ENCODE peak calls at places on chromosomes 13 and 19, in six cellular contexts. One of them, this sample, is unnamed.

GRCh38 chr19:1651548-1652394 is 644 bp downstream of the TCF3 start:
- DNase-seq in mucosa of descending colon: peak; percentile 77
- DNase-seq in fibroblast of pulmonary artery: peak; percentile 26
- DNase-seq in astrocyte of the spinal cord: peak; percentile 39
- DNase-seq in thoracic aorta: no peak
- DNase-seq in left ventricle myocardium inferior: peak; percentile 41
- DNase-seq in this sample: peak; percentile 25

GRCh38 chr13:100490692-100491091 is 97.9 kb downstream of the GGACT start:
- DNase-seq in astrocyte of the spinal cord: peak; percentile 49
- DNase-seq in mucosa of descending colon: no peak
- DNase-seq in left ventricle myocardium inferior: no peak
- DNase-seq in thoracic aorta: no peak
- DNase-seq in fibroblast of pulmonary artery: no peak
- DNase-seq in this sample: no peak

GRCh38 chr13:33514362-33514761 is 228.8 kb upstream of the STARD13 start:
- DNase-seq in astrocyte of the spinal cord: no peak
- DNase-seq in mucosa of descending colon: no peak
- DNase-seq in left ventricle myocardium inferior: no peak
- DNase-seq in thoracic aorta: no peak
- DNase-seq in fibroblast of pulmonary artery: no peak
- DNase-seq in this sample: no peak

GRCh38 chr19:49840736-49841249 is 10.2 kb upstream of the PTOV1 start:
- DNase-seq in fibroblast of pulmonary artery: no peak
- DNase-seq in mucosa of descending colon: no peak
- DNase-seq in left ventricle myocardium inferior: no peak
- DNase-seq in thoracic aorta: no peak
- DNase-seq in astrocyte of the spinal cord: no peak
- DNase-seq in this sample: no peak

GRCh38 chr13:29844441-29844840 is 6.0 kb downstream of the UBL3 start:
- DNase-seq in mucosa of descending colon: no peak
- DNase-seq in astrocyte of the spinal cord: no peak
- DNase-seq in thoracic aorta: no peak
- DNase-seq in fibroblast of pulmonary artery: no peak
- DNase-seq in left ventricle myocardium inferior: no peak
- DNase-seq in this sample: no peak

GRCh38 chr19:57888107-57888493 is 737 bp downstream of the ZNF814 start:
- DNase-seq in astrocyte of the spinal cord: no peak
- DNase-seq in mucosa of descending colon: no peak
- DNase-seq in thoracic aorta: no peak
- DNase-seq in left ventricle myocardium inferior: no peak
- DNase-seq in fibroblast of pulmonary artery: no peak
- DNase-seq in this sample: no peak

GRCh38 chr13:74128171-74128767 is 5.9 kb downstream of the KLF12 start:
- DNase-seq in mucosa of descending colon: no peak
- DNase-seq in thoracic aorta: no peak
- DNase-seq in left ventricle myocardium inferior: no peak
- DNase-seq in fibroblast of pulmonary artery: peak; percentile 62
- DNase-seq in astrocyte of the spinal cord: peak; percentile 41
- DNase-seq in this sample: peak; percentile 38

GRCh38 chr19:54673222-54673621 is 10.4 kb downstream of the LILRB4 start:
- DNase-seq in thoracic aorta: no peak
- DNase-seq in astrocyte of the spinal cord: no peak
- DNase-seq in mucosa of descending colon: no peak
- DNase-seq in fibroblast of pulmonary artery: no peak
- DNase-seq in left ventricle myocardium inferior: no peak
- DNase-seq in this sample: no peak

GRCh38 chr13:20002766-20003165 is 44.2 kb downstream of the ZMYM2 start:
- DNase-seq in mucosa of descending colon: no peak
- DNase-seq in left ventricle myocardium inferior: no peak
- DNase-seq in fibroblast of pulmonary artery: no peak
- DNase-seq in astrocyte of the spinal cord: no peak
- DNase-seq in thoracic aorta: no peak
- DNase-seq in this sample: no peak

GRCh38 chr13:35794734-35795389 is 318.4 kb upstream of the MAB21L1 start:
- DNase-seq in fibroblast of pulmonary artery: no peak
- DNase-seq in mucosa of descending colon: no peak
- DNase-seq in thoracic aorta: no peak
- DNase-seq in left ventricle myocardium inferior: no peak
- DNase-seq in astrocyte of the spinal cord: no peak
- DNase-seq in this sample: peak; percentile 78

GRCh38 chr13:110644892-110645521 is 29.7 kb downstream of the NAXD start:
- DNase-seq in thoracic aorta: no peak
- DNase-seq in left ventricle myocardium inferior: peak; percentile 65
- DNase-seq in astrocyte of the spinal cord: peak; percentile 83
- DNase-seq in mucosa of descending colon: peak; percentile 74
- DNase-seq in fibroblast of pulmonary artery: peak; percentile 61
- DNase-seq in this sample: peak; percentile 59

GRCh38 chr19:3603121-3603841 is 3.4 kb downstream of the TBXA2R start:
- DNase-seq in left ventricle myocardium inferior: no peak
- DNase-seq in mucosa of descending colon: no peak
- DNase-seq in fibroblast of pulmonary artery: no peak
- DNase-seq in thoracic aorta: no peak
- DNase-seq in astrocyte of the spinal cord: no peak
- DNase-seq in this sample: no peak

GRCh38 chr13:54241719-54242118 is 1213.1 kb downstream of the OLFM4 start:
- DNase-seq in astrocyte of the spinal cord: peak; percentile 0
- DNase-seq in thoracic aorta: no peak
- DNase-seq in fibroblast of pulmonary artery: no peak
- DNase-seq in mucosa of descending colon: no peak
- DNase-seq in left ventricle myocardium inferior: no peak
- DNase-seq in this sample: no peak

GRCh38 chr13:19153782-19154450 is 27.7 kb downstream of the TUBA3C start:
- DNase-seq in left ventricle myocardium inferior: no peak
- DNase-seq in astrocyte of the spinal cord: no peak
- DNase-seq in thoracic aorta: no peak
- DNase-seq in fibroblast of pulmonary artery: no peak
- DNase-seq in mucosa of descending colon: no peak
- DNase-seq in this sample: no peak

GRCh38 chr13:110373617-110374016 is 66.5 kb downstream of the COL4A2 start:
- DNase-seq in left ventricle myocardium inferior: no peak
- DNase-seq in thoracic aorta: no peak
- DNase-seq in fibroblast of pulmonary artery: no peak
- DNase-seq in mucosa of descending colon: no peak
- DNase-seq in astrocyte of the spinal cord: no peak
- DNase-seq in this sample: no peak

GRCh38 chr13:44989071-44989889 is at the start of the genes GPALPP1 and NUFIP1:
- DNase-seq in thoracic aorta: peak; percentile 74
- DNase-seq in left ventricle myocardium inferior: peak; percentile 94
- DNase-seq in mucosa of descending colon: peak; percentile 92
- DNase-seq in astrocyte of the spinal cord: peak; percentile 93
- DNase-seq in fibroblast of pulmonary artery: peak; percentile 96
- DNase-seq in this sample: peak; percentile 94

GRCh38 chr13:100075700-100076587 is 12.9 kb upstream of the PCCA start:
- DNase-seq in mucosa of descending colon: no peak
- DNase-seq in astrocyte of the spinal cord: no peak
- DNase-seq in fibroblast of pulmonary artery: no peak
- DNase-seq in left ventricle myocardium inferior: no peak
- DNase-seq in thoracic aorta: no peak
- DNase-seq in this sample: peak; percentile 76

GRCh38 chr13:109787135-109787954 is 962 bp upstream of the IRS2 start:
- DNase-seq in fibroblast of pulmonary artery: peak; percentile 46
- DNase-seq in thoracic aorta: no peak
- DNase-seq in astrocyte of the spinal cord: peak; percentile 42
- DNase-seq in mucosa of descending colon: peak; percentile 65
- DNase-seq in left ventricle myocardium inferior: peak; percentile 40
- DNase-seq in this sample: peak; percentile 49

GRCh38 chr13:60584976-60585375 is 188.0 kb downstream of the TDRD3 start:
- DNase-seq in left ventricle myocardium inferior: no peak
- DNase-seq in mucosa of descending colon: peak; percentile 51
- DNase-seq in astrocyte of the spinal cord: peak; percentile 62
- DNase-seq in thoracic aorta: no peak
- DNase-seq in fibroblast of pulmonary artery: peak; percentile 38
- DNase-seq in this sample: peak; percentile 56

GRCh38 chr13:29484236-29484635 is 111.3 kb downstream of the SLC7A1 start:
- DNase-seq in left ventricle myocardium inferior: no peak
- DNase-seq in thoracic aorta: no peak
- DNase-seq in fibroblast of pulmonary artery: no peak
- DNase-seq in astrocyte of the spinal cord: no peak
- DNase-seq in mucosa of descending colon: no peak
- DNase-seq in this sample: no peak

GRCh38 chr19:45428385-45429231 is 4.9 kb upstream of the ERCC1 start:
- DNase-seq in astrocyte of the spinal cord: peak; percentile 64
- DNase-seq in fibroblast of pulmonary artery: peak; percentile 43
- DNase-seq in thoracic aorta: no peak
- DNase-seq in left ventricle myocardium inferior: peak; percentile 70
- DNase-seq in mucosa of descending colon: no peak
- DNase-seq in this sample: peak; percentile 41

GRCh38 chr13:71677114-71677513 is 189.9 kb downstream of the DACH1 start:
- DNase-seq in thoracic aorta: no peak
- DNase-seq in mucosa of descending colon: no peak
- DNase-seq in left ventricle myocardium inferior: no peak
- DNase-seq in fibroblast of pulmonary artery: no peak
- DNase-seq in astrocyte of the spinal cord: no peak
- DNase-seq in this sample: no peak

GRCh38 chr13:59398127-59398526 is 765.6 kb downstream of the DIAPH3 start:
- DNase-seq in astrocyte of the spinal cord: no peak
- DNase-seq in fibroblast of pulmonary artery: peak; percentile 33
- DNase-seq in mucosa of descending colon: no peak
- DNase-seq in thoracic aorta: no peak
- DNase-seq in left ventricle myocardium inferior: no peak
- DNase-seq in this sample: peak; percentile 1

GRCh38 chr19:50475101-50475568 is 1.2 kb upstream of the EMC10 start:
- DNase-seq in thoracic aorta: no peak
- DNase-seq in astrocyte of the spinal cord: no peak
- DNase-seq in left ventricle myocardium inferior: no peak
- DNase-seq in fibroblast of pulmonary artery: no peak
- DNase-seq in mucosa of descending colon: no peak
- DNase-seq in this sample: no peak

GRCh38 chr19:55642153-55643002 is 1.1 kb upstream of the ZNF581 start:
- DNase-seq in thoracic aorta: no peak
- DNase-seq in mucosa of descending colon: peak; percentile 73
- DNase-seq in astrocyte of the spinal cord: no peak
- DNase-seq in left ventricle myocardium inferior: no peak
- DNase-seq in fibroblast of pulmonary artery: no peak
- DNase-seq in this sample: no peak

GRCh38 chr13:106063591-106064308 is 471.7 kb downstream of the EFNB2 start:
- DNase-seq in thoracic aorta: no peak
- DNase-seq in fibroblast of pulmonary artery: peak; percentile 42
- DNase-seq in astrocyte of the spinal cord: peak; percentile 67
- DNase-seq in left ventricle myocardium inferior: no peak
- DNase-seq in mucosa of descending colon: no peak
- DNase-seq in this sample: peak; percentile 86

GRCh38 chr19:1566392-1567115 is 1.6 kb downstream of the MEX3D start:
- DNase-seq in left ventricle myocardium inferior: peak; percentile 68
- DNase-seq in mucosa of descending colon: peak; percentile 70
- DNase-seq in astrocyte of the spinal cord: peak; percentile 88
- DNase-seq in thoracic aorta: no peak
- DNase-seq in fibroblast of pulmonary artery: peak; percentile 82
- DNase-seq in this sample: peak; percentile 66

DNA sequence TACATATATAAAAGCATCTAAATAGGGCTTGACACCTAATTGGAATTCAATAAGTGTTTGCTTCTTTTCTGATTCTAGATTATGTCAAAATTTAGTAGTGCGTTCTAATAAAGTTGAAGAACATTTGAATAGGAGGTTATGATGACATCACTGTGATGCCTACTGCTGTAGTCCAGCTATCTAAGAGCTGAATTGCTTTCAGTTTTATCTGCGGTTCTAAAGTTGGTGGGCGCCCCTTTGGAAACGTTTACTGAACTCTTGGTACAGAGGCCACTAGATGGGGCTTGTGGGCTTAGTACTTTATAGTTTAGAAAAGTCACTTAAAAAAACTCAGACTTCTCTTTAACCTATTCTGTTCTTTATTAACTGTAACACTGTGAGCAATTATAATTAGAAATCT is 776.9 kb downstream of the GPC5 start:
- DNase-seq in left ventricle myocardium inferior: no peak
- DNase-seq in mucosa of descending colon: no peak
- DNase-seq in astrocyte of the spinal cord: peak; percentile 82
- DNase-seq in fibroblast of pulmonary artery: peak; percentile 87
- DNase-seq in thoracic aorta: no peak
- DNase-seq in this sample: peak; percentile 61
- TF ChIP-seq CTCF in left ventricle myocardium inferior: peak; percentile 46
- TF ChIP-seq CTCF in mucosa of descending colon: no peak
- TF ChIP-seq CTCF in astrocyte of the spinal cord: peak; percentile 64
- TF ChIP-seq CTCF in fibroblast of pulmonary artery: peak; percentile 70
- TF ChIP-seq CTCF in thoracic aorta: peak; percentile 16
- TF ChIP-seq CTCF in this sample: peak; percentile 49

GRCh38 chr19:39405261-39405912 is 1.3 kb upstream of the ZFP36 start:
- DNase-seq in thoracic aorta: no peak
- DNase-seq in left ventricle myocardium inferior: no peak
- DNase-seq in astrocyte of the spinal cord: no peak
- DNase-seq in fibroblast of pulmonary artery: no peak
- DNase-seq in mucosa of descending colon: peak; percentile 61
- DNase-seq in this sample: no peak
- H3K4me3 ChIP-seq in thoracic aorta: peak overlapping the region; percentile 94
- H3K4me3 ChIP-seq in left ventricle myocardium inferior: peak overlapping the region; percentile 87
- H3K4me3 ChIP-seq in astrocyte of the spinal cord: no peak overlapping the region
- H3K4me3 ChIP-seq in fibroblast of pulmonary artery: no peak overlapping the region
- H3K4me3 ChIP-seq in mucosa of descending colon: no peak overlapping the region
- H3K4me3 ChIP-seq in this sample: no peak overlapping the region

DNA sequence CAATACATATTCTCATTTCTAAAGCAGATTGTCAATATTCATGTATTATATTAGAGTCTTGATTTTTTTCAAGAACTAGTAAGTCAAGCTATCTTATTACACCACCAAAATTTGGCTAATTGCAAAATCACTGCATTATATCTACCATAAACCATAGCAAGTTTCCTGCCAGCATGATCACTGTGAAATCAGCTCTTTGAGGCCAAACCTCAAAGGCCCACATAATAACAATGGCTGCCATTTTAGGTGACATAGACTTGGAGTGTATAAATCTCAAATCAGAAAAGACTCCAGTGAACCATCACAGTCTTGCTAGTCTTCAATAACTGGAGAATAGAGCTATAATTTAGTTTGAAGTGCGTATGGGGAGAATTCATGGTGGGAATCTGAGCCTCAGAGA is 117.6 kb upstream of the FNDC3A start:
- DNase-seq in fibroblast of pulmonary artery: no peak
- DNase-seq in thoracic aorta: no peak
- DNase-seq in astrocyte of the spinal cord: no peak
- DNase-seq in mucosa of descending colon: no peak
- DNase-seq in left ventricle myocardium inferior: no peak
- DNase-seq in this sample: no peak
- TF ChIP-seq CTCF in fibroblast of pulmonary artery: no peak
- TF ChIP-seq CTCF in thoracic aorta: no peak
- TF ChIP-seq CTCF in astrocyte of the spinal cord: no peak
- TF ChIP-seq CTCF in mucosa of descending colon: no peak
- TF ChIP-seq CTCF in left ventricle myocardium inferior: no peak
- TF ChIP-seq CTCF in this sample: no peak

DNA sequence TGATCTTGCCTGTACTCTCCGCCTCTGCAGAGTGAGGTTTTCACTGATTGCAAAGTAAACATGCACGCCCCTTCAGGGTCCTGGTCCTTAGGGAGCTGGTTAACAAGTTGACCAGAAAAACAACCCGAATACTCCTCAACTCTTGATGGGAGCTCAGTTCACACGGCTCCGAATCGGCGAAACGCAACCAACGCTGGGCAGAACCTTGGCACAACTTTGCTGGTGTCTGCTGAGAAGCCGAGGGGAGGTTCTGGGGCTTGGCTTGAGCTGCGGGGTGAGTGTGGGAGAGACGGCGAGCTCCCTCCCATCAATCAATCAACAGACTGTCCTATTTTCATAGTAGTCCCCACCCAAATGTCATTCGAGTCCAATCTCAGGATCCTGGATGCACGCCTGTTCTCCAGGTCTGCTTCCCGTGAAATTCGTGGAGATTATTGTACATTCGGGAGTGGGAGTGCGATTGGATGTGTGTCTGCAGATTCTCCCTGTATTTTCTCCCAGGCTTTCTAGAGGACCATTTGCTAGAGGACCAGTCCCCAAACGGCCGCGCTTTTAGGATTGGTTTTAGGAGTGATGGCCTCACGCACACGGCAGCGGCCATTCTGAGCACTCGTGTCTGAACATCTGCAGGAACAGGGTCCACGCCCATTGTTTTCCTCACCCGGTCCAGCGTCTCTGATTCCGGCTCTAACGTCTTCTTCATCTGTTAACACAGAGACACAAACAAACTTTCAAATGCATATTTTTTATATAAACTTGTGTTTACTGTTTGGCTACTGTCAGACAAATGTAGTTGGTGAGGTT is 51.6 kb upstream of the F7 start:
- DNase-seq in mucosa of descending colon: peak; percentile 18
- DNase-seq in thoracic aorta: no peak
- DNase-seq in left ventricle myocardium inferior: peak; percentile 10
- DNase-seq in fibroblast of pulmonary artery: no peak
- DNase-seq in astrocyte of the spinal cord: no peak
- DNase-seq in this sample: no peak
- H3K4me3 ChIP-seq in mucosa of descending colon: no peak overlapping the region
- H3K4me3 ChIP-seq in thoracic aorta: no peak overlapping the region
- H3K4me3 ChIP-seq in left ventricle myocardium inferior: no peak overlapping the region
- H3K4me3 ChIP-seq in fibroblast of pulmonary artery: no peak overlapping the region
- H3K4me3 ChIP-seq in astrocyte of the spinal cord: no peak overlapping the region
- H3K4me3 ChIP-seq in this sample: no peak overlapping the region

This sample was measured in fibroblast of mammary gland.